ENCODE peak calls at places on chromosomes 6 and 20, in ten cellular contexts. U is colonic mucosa; J is H7; O is HFF-Myc; S is stimulated activated CD4-positive, alpha-beta T cell treated with anti-CD3 and anti-CD28 coated beads, Interleukin-12 subunit alpha, Interleukin-12 subunit beta, amount 100 ng/mL, for 4 hours; C is T-helper 9 cell; M is glomerular endothelial cell; W is mesendoderm; D is HTR-8/SVneo; N is NB4. T is an unnamed sample.

GRCh38 chr6:34788111-34788510 is 3.8 kb upstream of the BLTP3A start:
- DNase-seq in U (no peak), J (no peak), O (no peak), S (no peak), C (no peak), M (no peak), W (no peak), D (no peak), N (no peak), T (no peak)

GRCh38 chr6:140671926-140672325 is 1297.5 kb upstream of the CITED2 start:
- DNase-seq in U (no peak), J (no peak), O (no peak), S (no peak), C (no peak), M (no peak), W (peak; percentile 42), D (no peak), N (peak; percentile 43), T (no peak)

GRCh38 chr6:39050453-39051112 is 2.0 kb downstream of the GLP1R start:
- DNase-seq in U (no peak), J (no peak), O (no peak), S (no peak), C (no peak), M (no peak), W (no peak), D (no peak), N (peak; percentile 62), T (no peak)

GRCh38 chr20:13671500-13672288 is 33.0 kb upstream of the TASP1 start:
- DNase-seq in U (peak; percentile 32), J (no peak), O (peak; percentile 9), S (no peak), C (no peak), M (no peak), W (no peak), D (no peak), N (no peak), T (no peak)

GRCh38 chr6:132907915-132908314 is 93.5 kb downstream of the RPS12 start:
- DNase-seq in U (no peak), J (no peak), O (peak; percentile 2), S (no peak), C (no peak), M (no peak), W (peak; percentile 11), D (peak; percentile 63), N (no peak), T (no peak)

GRCh38 chr6:146770965-146771735 is 172.4 kb downstream of the ADGB start:
- DNase-seq in U (no peak), J (no peak), O (no peak), S (peak; percentile 10), C (peak; percentile 29), M (peak; percentile 72), W (no peak), D (no peak), N (peak; percentile 91), T (no peak)

GRCh38 chr6:152313542-152314482 is 323.4 kb downstream of the SYNE1 start:
- DNase-seq in U (no peak), J (no peak), O (no peak), S (no peak), C (no peak), M (no peak), W (peak; percentile 98), D (no peak), N (no peak), T (no peak)

GRCh38 chr20:46455729-46456128 is 49.3 kb upstream of the ELMO2 start:
- DNase-seq in U (no peak), J (no peak), O (no peak), S (no peak), C (no peak), M (no peak), W (no peak), D (no peak), N (no peak), T (no peak)

GRCh38 chr6:4021862-4022715 is 56.8 kb downstream of the FAM217A start:
- DNase-seq in U (no peak), J (no peak), O (no peak), S (no peak), C (no peak), M (no peak), W (no peak), D (no peak), N (no peak), T (no peak)